ENCODE peak calls at places on chromosomes 6 and 20, in five cellular contexts. D, S, L, R and Q are unnamed samples.

GRCh38 chr6:87095056-87095527 is at the start of gene CGA:
- DNase-seq in R (no peak), S (no peak), L (no peak), D (no peak), Q (no peak)

GRCh38 chr6:138493413-138493812 is 5.9 kb downstream of the NHSL1 start:
- DNase-seq in D (peak), S (no peak), L (peak), R (no peak), Q (peak)

GRCh38 chr20:10521068-10521834 is 86.1 kb downstream of the SLX4IP start:
- DNase-seq in L (peak), S (no peak), R (peak), D (no peak), Q (no peak)

GRCh38 chr20:53444386-53444785 is 149.3 kb downstream of the ZNF217 start:
- DNase-seq in L (no peak), S (no peak), R (peak), D (no peak), Q (no peak)

GRCh38 chr6:149093643-149094042 is 223.9 kb upstream of the TAB2 start:
- DNase-seq in D (no peak), R (no peak), S (no peak), L (peak), Q (peak)

GRCh38 chr6:80967618-80968017 is 784.9 kb downstream of the TENT5A start:
- DNase-seq in D (no peak), R (no peak), S (no peak), L (no peak), Q (no peak)

GRCh38 chr6:43831211-43831610 is 61.2 kb downstream of the VEGFA start:
- DNase-seq in L (no peak), D (no peak), S (no peak), R (no peak), Q (no peak)

GRCh38 chr6:127937102-127937501 is 36.2 kb upstream of the THEMIS start:
- DNase-seq in L (no peak), D (no peak), S (no peak), R (no peak), Q (no peak)

GRCh38 chr6:10407674-10408054 is 7.2 kb downstream of the TFAP2A start:
- DNase-seq in S (no peak), R (no peak), L (no peak), D (no peak), Q (no peak)